ENCODE peak calls at places on chromosomes 2 and 18, in five cellular contexts. One of them, this sample, is unnamed.

GRCh38 chr18:24315170-24315569 is 82.5 kb downstream of the OSBPL1A start:
- DNase-seq in prostate gland: no peak
- DNase-seq in Right ventricle myocardium inferior: no peak
- DNase-seq in RPMI7951: peak; percentile 17
- DNase-seq in H1: no peak
- DNase-seq in this sample: peak; percentile 9

GRCh38 chr2:45986509-45986908 is 310.7 kb upstream of the EPAS1 start:
- DNase-seq in prostate gland: no peak
- DNase-seq in Right ventricle myocardium inferior: peak; percentile 54
- DNase-seq in RPMI7951: no peak
- DNase-seq in H1: no peak
- DNase-seq in this sample: no peak

GRCh38 chr2:33275689-33276444 is 200.6 kb upstream of the RASGRP3 start:
- DNase-seq in prostate gland: no peak
- DNase-seq in Right ventricle myocardium inferior: no peak
- DNase-seq in RPMI7951: peak; percentile 99
- DNase-seq in H1: no peak
- DNase-seq in this sample: no peak

GRCh38 chr2:237540823-237541222 is 25.6 kb upstream of the PRLH start:
- DNase-seq in prostate gland: peak; percentile 75
- DNase-seq in Right ventricle myocardium inferior: no peak
- DNase-seq in RPMI7951: peak; percentile 79
- DNase-seq in H1: no peak
- DNase-seq in this sample: peak; percentile 20

GRCh38 chr2:239697765-239698164 is 296.9 kb upstream of the HDAC4 start:
- DNase-seq in prostate gland: no peak
- DNase-seq in Right ventricle myocardium inferior: peak; percentile 56
- DNase-seq in RPMI7951: no peak
- DNase-seq in H1: no peak
- DNase-seq in this sample: no peak

GRCh38 chr2:185676316-185676715 is 62.3 kb upstream of the FSIP2 start:
- DNase-seq in prostate gland: no peak
- DNase-seq in Right ventricle myocardium inferior: no peak
- DNase-seq in RPMI7951: peak; percentile 42
- DNase-seq in H1: no peak
- DNase-seq in this sample: no peak

GRCh38 chr2:72955188-72956049 is 38.1 kb downstream of the EMX1 start:
- DNase-seq in prostate gland: no peak
- DNase-seq in Right ventricle myocardium inferior: peak; percentile 47
- DNase-seq in RPMI7951: no peak
- DNase-seq in H1: no peak
- DNase-seq in this sample: peak; percentile 53

GRCh38 chr2:150126143-150126725 is 361.2 kb downstream of the RND3 start:
- DNase-seq in prostate gland: no peak
- DNase-seq in Right ventricle myocardium inferior: no peak
- DNase-seq in RPMI7951: no peak
- DNase-seq in H1: no peak
- DNase-seq in this sample: no peak

GRCh38 chr18:76699923-76700322 is 122.4 kb upstream of the ZNF236 start:
- DNase-seq in prostate gland: no peak
- DNase-seq in Right ventricle myocardium inferior: no peak
- DNase-seq in RPMI7951: no peak
- DNase-seq in H1: no peak
- DNase-seq in this sample: no peak

GRCh38 chr2:118310016-118310877 is 222.0 kb downstream of the INSIG2 start:
- DNase-seq in prostate gland: no peak
- DNase-seq in Right ventricle myocardium inferior: no peak
- DNase-seq in RPMI7951: peak; percentile 25
- DNase-seq in H1: no peak
- DNase-seq in this sample: peak; percentile 99

GRCh38 chr2:152098033-152098797 is 629 bp downstream of the CACNB4 start:
- DNase-seq in prostate gland: peak; percentile 27
- DNase-seq in Right ventricle myocardium inferior: peak; percentile 79
- DNase-seq in RPMI7951: no peak
- DNase-seq in H1: no peak
- DNase-seq in this sample: peak; percentile 52

GRCh38 chr2:174761837-174762236 is 2.4 kb downstream of the CHRNA1 start:
- DNase-seq in prostate gland: no peak
- DNase-seq in Right ventricle myocardium inferior: no peak
- DNase-seq in RPMI7951: peak; percentile 54
- DNase-seq in H1: no peak
- DNase-seq in this sample: peak; percentile 87

GRCh38 chr18:47254341-47254939 is 3.0 kb upstream of the SKOR2 start:
- DNase-seq in prostate gland: no peak
- DNase-seq in Right ventricle myocardium inferior: no peak
- DNase-seq in RPMI7951: peak; percentile 36
- DNase-seq in H1: no peak
- DNase-seq in this sample: peak; percentile 3

GRCh38 chr2:33213244-33213643 is 263.2 kb upstream of the RASGRP3 start:
- DNase-seq in prostate gland: no peak
- DNase-seq in Right ventricle myocardium inferior: no peak
- DNase-seq in RPMI7951: no peak
- DNase-seq in H1: no peak
- DNase-seq in this sample: no peak

GRCh38 chr2:31136732-31137131 is 1.5 kb downstream of the GALNT14 start:
- DNase-seq in prostate gland: no peak
- DNase-seq in Right ventricle myocardium inferior: no peak
- DNase-seq in RPMI7951: no peak
- DNase-seq in H1: no peak
- DNase-seq in this sample: no peak

GRCh38 chr18:80194874-80195570 is 52.3 kb downstream of the PARD6G start:
- DNase-seq in prostate gland: no peak
- DNase-seq in Right ventricle myocardium inferior: no peak
- DNase-seq in RPMI7951: no peak
- DNase-seq in H1: no peak
- DNase-seq in this sample: no peak

GRCh38 chr18:73023975-73024374 is 156.2 kb upstream of the NETO1 start:
- DNase-seq in prostate gland: peak; percentile 10
- DNase-seq in Right ventricle myocardium inferior: no peak
- DNase-seq in RPMI7951: no peak
- DNase-seq in H1: no peak
- DNase-seq in this sample: no peak

GRCh38 chr18:59479776-59480175 is 120.7 kb upstream of the LMAN1 start:
- DNase-seq in prostate gland: no peak
- DNase-seq in Right ventricle myocardium inferior: no peak
- DNase-seq in RPMI7951: no peak
- DNase-seq in H1: no peak
- DNase-seq in this sample: no peak

GRCh38 chr2:112579280-112579679 is 5.1 kb upstream of the CHCHD5 start:
- DNase-seq in prostate gland: no peak
- DNase-seq in Right ventricle myocardium inferior: no peak
- DNase-seq in RPMI7951: peak; percentile 83
- DNase-seq in H1: no peak
- DNase-seq in this sample: no peak

GRCh38 chr2:169716229-169716886 is 17.3 kb upstream of the KLHL23 start:
- DNase-seq in prostate gland: peak; percentile 21
- DNase-seq in Right ventricle myocardium inferior: no peak
- DNase-seq in RPMI7951: peak; percentile 93
- DNase-seq in H1: no peak
- DNase-seq in this sample: peak; percentile 73

GRCh38 chr18:75173758-75174157 is 35.2 kb downstream of the PTGR3 start:
- DNase-seq in prostate gland: no peak
- DNase-seq in Right ventricle myocardium inferior: no peak
- DNase-seq in RPMI7951: no peak
- DNase-seq in H1: no peak
- DNase-seq in this sample: no peak

GRCh38 chr18:31230495-31230894 is 67.8 kb upstream of the DSC1 start:
- DNase-seq in prostate gland: no peak
- DNase-seq in Right ventricle myocardium inferior: no peak
- DNase-seq in RPMI7951: no peak
- DNase-seq in H1: no peak
- DNase-seq in this sample: no peak

GRCh38 chr18:12652861-12653401 is 5.0 kb downstream of the SPIRE1 start:
- DNase-seq in prostate gland: no peak
- DNase-seq in Right ventricle myocardium inferior: no peak
- DNase-seq in RPMI7951: peak; percentile 90
- DNase-seq in H1: no peak
- DNase-seq in this sample: peak; percentile 24

GRCh38 chr2:148021059-148021985 is at the start of gene MBD5:
- DNase-seq in prostate gland: peak; percentile 14
- DNase-seq in Right ventricle myocardium inferior: peak; percentile 63
- DNase-seq in RPMI7951: peak; percentile 60
- DNase-seq in H1: peak; percentile 5
- DNase-seq in this sample: peak; percentile 91

GRCh38 chr2:110868971-110869370 is 136.6 kb downstream of the ACOXL start:
- DNase-seq in prostate gland: no peak
- DNase-seq in Right ventricle myocardium inferior: no peak
- DNase-seq in RPMI7951: no peak
- DNase-seq in H1: no peak
- DNase-seq in this sample: no peak

GRCh38 chr2:228728961-228729360 is 542.1 kb downstream of the PID1 start:
- DNase-seq in prostate gland: no peak
- DNase-seq in Right ventricle myocardium inferior: no peak
- DNase-seq in RPMI7951: peak; percentile 43
- DNase-seq in H1: no peak
- DNase-seq in this sample: no peak

GRCh38 chr2:83991992-83992391 is 467.1 kb downstream of the SUCLG1 start:
- DNase-seq in prostate gland: no peak
- DNase-seq in Right ventricle myocardium inferior: no peak
- DNase-seq in RPMI7951: peak; percentile 32
- DNase-seq in H1: no peak
- DNase-seq in this sample: no peak

GRCh38 chr2:177261115-177261779 is 3.3 kb downstream of the NFE2L2 start:
- DNase-seq in prostate gland: no peak
- DNase-seq in Right ventricle myocardium inferior: no peak
- DNase-seq in RPMI7951: no peak
- DNase-seq in H1: no peak
- DNase-seq in this sample: no peak

GRCh38 chr18:10403675-10404074 is 50.8 kb upstream of the APCDD1 start:
- DNase-seq in prostate gland: no peak
- DNase-seq in Right ventricle myocardium inferior: no peak
- DNase-seq in RPMI7951: no peak
- DNase-seq in H1: no peak
- DNase-seq in this sample: peak; percentile 28

GRCh38 chr2:230814616-230815015 is 50.1 kb upstream of the ITM2C start:
- DNase-seq in prostate gland: no peak
- DNase-seq in Right ventricle myocardium inferior: no peak
- DNase-seq in RPMI7951: no peak
- DNase-seq in H1: no peak
- DNase-seq in this sample: peak; percentile 17

GRCh38 chr18:7567487-7568425 is 640 bp downstream of the PTPRM start:
- DNase-seq in prostate gland: peak; percentile 28
- DNase-seq in Right ventricle myocardium inferior: peak; percentile 74
- DNase-seq in RPMI7951: peak; percentile 64
- DNase-seq in H1: no peak
- DNase-seq in this sample: peak; percentile 58

GRCh38 chr2:99698896-99699295 is 209.1 kb upstream of the REV1 start:
- DNase-seq in prostate gland: no peak
- DNase-seq in Right ventricle myocardium inferior: no peak
- DNase-seq in RPMI7951: peak; percentile 44
- DNase-seq in H1: no peak
- DNase-seq in this sample: no peak

GRCh38 chr2:62596061-62596658 is 90.2 kb upstream of the TMEM17 start:
- DNase-seq in prostate gland: no peak
- DNase-seq in Right ventricle myocardium inferior: no peak
- DNase-seq in RPMI7951: peak; percentile 48
- DNase-seq in H1: no peak
- DNase-seq in this sample: no peak

GRCh38 chr18:77053616-77054287 is 78.8 kb downstream of the MBP start:
- DNase-seq in prostate gland: no peak
- DNase-seq in Right ventricle myocardium inferior: no peak
- DNase-seq in RPMI7951: no peak
- DNase-seq in H1: no peak
- DNase-seq in this sample: no peak

GRCh38 chr2:46942143-46942526 is 26.5 kb upstream of the MCFD2 start:
- DNase-seq in prostate gland: peak; percentile 53
- DNase-seq in Right ventricle myocardium inferior: no peak
- DNase-seq in RPMI7951: peak; percentile 39
- DNase-seq in H1: no peak
- DNase-seq in this sample: peak; percentile 22

This sample was measured in NCI-H82.